ENCODE peak calls at places on chromosomes 13 and 19, in seven cellular contexts. O, N, C, R, D, I and V are unnamed samples.

GRCh38 chr13:24827799-24828198 is 63.8 kb downstream of the RNF17 start:
- DNase-seq in C (no peak), R (no peak), I (no peak), O (no peak), N (no peak), D (peak; percentile 64), V (no peak)

GRCh38 chr19:30274987-30275386 is 97.2 kb upstream of the ZNF536 start:
- DNase-seq in C (no peak), I (no peak), N (no peak), R (no peak), O (no peak), D (no peak), V (no peak)

GRCh38 chr19:40921005-40921897 is 39.2 kb upstream of the CYP2A7 start:
- DNase-seq in D (peak; percentile 77), C (no peak), R (no peak), O (no peak), I (no peak), N (peak; percentile 97), V (no peak)

GRCh38 chr19:3550947-3551807 is 6.2 kb downstream of the MFSD12 start:
- DNase-seq in R (no peak), O (no peak), I (no peak), D (no peak), C (no peak), N (no peak), V (no peak)

GRCh38 chr19:43774103-43774939 is 6.5 kb downstream of the KCNN4 start:
- DNase-seq in R (no peak), D (peak; percentile 39), O (no peak), C (no peak), I (no peak), N (no peak), V (peak; percentile 48)

GRCh38 chr13:74889321-74889720 is 592.6 kb downstream of the TBC1D4 start:
- DNase-seq in N (peak; percentile 79), I (no peak), O (no peak), C (no peak), D (peak; percentile 91), R (no peak), V (no peak)

GRCh38 chr19:50518091-50519005 is 4.6 kb upstream of the ASPDH start:
- DNase-seq in D (no peak), C (no peak), I (no peak), N (no peak), R (no peak), O (no peak), V (no peak)

GRCh38 chr19:46602392-46603194 is 1.5 kb downstream of the CALM3 start:
- DNase-seq in I (peak; percentile 52), D (no peak), C (no peak), O (no peak), N (peak; percentile 58), R (peak; percentile 79), V (no peak)

GRCh38 chr13:23588576-23589141 is 18.4 kb downstream of the TNFRSF19 start:
- DNase-seq in C (no peak), D (no peak), O (no peak), I (no peak), N (no peak), R (no peak), V (no peak)

GRCh38 chr19:29724102-29724641 is 9.1 kb upstream of the C19orf12 start:
- DNase-seq in O (no peak), I (peak; percentile 55), D (no peak), R (peak; percentile 57), N (no peak), C (no peak), V (peak; percentile 25)

GRCh38 chr19:12715929-12716328 is 7.8 kb downstream of the TNPO2 start:
- DNase-seq in R (no peak), D (no peak), N (no peak), C (no peak), O (no peak), I (no peak), V (no peak)

GRCh38 chr19:58466089-58466759 is 656 bp upstream of the ZNF324 start:
- DNase-seq in I (no peak), O (no peak), D (no peak), C (no peak), R (no peak), N (no peak), V (no peak)

GRCh38 chr13:83880275-83881027 is 1.8 kb downstream of the SLITRK1 start:
- DNase-seq in R (no peak), C (no peak), O (no peak), D (no peak), N (no peak), I (no peak), V (peak; percentile 55)

GRCh38 chr13:102814793-102815192 is 15.9 kb downstream of the BIVM start:
- DNase-seq in I (no peak), D (no peak), N (no peak), C (no peak), R (no peak), O (no peak), V (no peak)

GRCh38 chr19:3381701-3382372 is 15.5 kb downstream of the NFIC start:
- DNase-seq in C (no peak), D (no peak), O (no peak), N (no peak), R (no peak), I (no peak), V (no peak)

GRCh38 chr13:20350819-20351218 is 118.7 kb upstream of the GJB6 start:
- DNase-seq in C (no peak), O (no peak), I (no peak), R (no peak), D (peak; percentile 82), N (no peak), V (no peak)

GRCh38 chr13:105139380-105140285 is 1395.8 kb downstream of the EFNB2 start:
- DNase-seq in C (peak; percentile 26), N (peak; percentile 86), O (peak; percentile 56), I (peak; percentile 81), D (peak; percentile 3), R (peak; percentile 60), V (peak; percentile 61)

GRCh38 chr19:31255863-31256600 is 93.2 kb downstream of the TSHZ3 start:
- DNase-seq in C (no peak), R (no peak), O (no peak), I (no peak), D (peak; percentile 8), N (no peak), V (no peak)

GRCh38 chr19:51124216-51124615 is 490 bp upstream of the SIGLEC9 start:
- DNase-seq in I (no peak), R (no peak), D (no peak), C (no peak), O (no peak), N (no peak), V (no peak)

GRCh38 chr19:33473644-33474305 is 47.8 kb downstream of the PEPD start:
- DNase-seq in I (no peak), O (no peak), D (no peak), C (no peak), R (no peak), N (peak; percentile 63), V (no peak)

GRCh38 chr19:17296278-17296677 is 6.9 kb downstream of the ABHD8 start:
- DNase-seq in D (peak; percentile 65), R (no peak), I (no peak), C (no peak), N (peak; percentile 48), O (no peak), V (no peak)

GRCh38 chr19:8361921-8362793 is 1.8 kb upstream of the ANGPTL4 start:
- DNase-seq in N (peak; percentile 92), R (no peak), I (no peak), D (peak; percentile 99), O (no peak), C (no peak), V (peak; percentile 83)

GRCh38 chr13:107299717-107300116 is 731.8 kb upstream of the ARGLU1 start:
- DNase-seq in C (no peak), O (no peak), I (no peak), R (no peak), N (no peak), D (peak; percentile 33), V (no peak)

GRCh38 chr19:57559008-57559403 is 657 bp downstream of the ZNF550 start:
- DNase-seq in C (no peak), N (peak; percentile 32), D (peak; percentile 8), I (peak; percentile 39), O (peak; percentile 44), R (peak; percentile 24), V (no peak)

GRCh38 chr19:7917292-7918061 is 2.7 kb upstream of the SNAPC2 start:
- DNase-seq in R (peak; percentile 69), C (peak; percentile 55), N (no peak), D (no peak), O (peak; percentile 55), I (peak; percentile 68), V (no peak)